ENCODE peak calls at places on chromosomes 6 and 20, in five cellular contexts. One of them, this sample, is unnamed.

GRCh38 chr6:71248306-71248705 is 40.3 kb upstream of the OGFRL1 start:
- DNase-seq in heart right ventricle: no peak
- DNase-seq in BE2C: no peak
- DNase-seq in left lung: no peak
- DNase-seq in AG09309: peak; percentile 10
- DNase-seq in this sample: no peak

GRCh38 chr6:118283759-118284158 is 264.3 kb upstream of the PLN start:
- DNase-seq in heart right ventricle: no peak
- DNase-seq in BE2C: peak; percentile 72
- DNase-seq in left lung: no peak
- DNase-seq in AG09309: no peak
- DNase-seq in this sample: no peak

GRCh38 chr6:52929321-52930164 is 20.0 kb upstream of the GSTA3 start:
- DNase-seq in heart right ventricle: no peak
- DNase-seq in BE2C: peak; percentile 85
- DNase-seq in left lung: peak; percentile 49
- DNase-seq in AG09309: peak; percentile 78
- DNase-seq in this sample: no peak

GRCh38 chr6:138555294-138555988 is 56.1 kb upstream of the NHSL1 start:
- DNase-seq in heart right ventricle: no peak
- DNase-seq in BE2C: no peak
- DNase-seq in left lung: no peak
- DNase-seq in AG09309: no peak
- DNase-seq in this sample: no peak

GRCh38 chr20:2365091-2365490 is 15.6 kb upstream of the TGM6 start:
- DNase-seq in heart right ventricle: no peak
- DNase-seq in BE2C: no peak
- DNase-seq in left lung: no peak
- DNase-seq in AG09309: no peak
- DNase-seq in this sample: no peak

GRCh38 chr6:44223471-44224153 is at the start of gene SLC29A1:
- DNase-seq in heart right ventricle: peak; percentile 85
- DNase-seq in BE2C: peak; percentile 92
- DNase-seq in left lung: peak; percentile 85
- DNase-seq in AG09309: no peak
- DNase-seq in this sample: peak; percentile 72

GRCh38 chr6:93040375-93040774 is 379.0 kb downstream of the EPHA7 start:
- DNase-seq in heart right ventricle: no peak
- DNase-seq in BE2C: no peak
- DNase-seq in left lung: no peak
- DNase-seq in AG09309: no peak
- DNase-seq in this sample: no peak

GRCh38 chr6:33095681-33096080 is 19.9 kb downstream of the HLA-DPB1 start:
- DNase-seq in heart right ventricle: no peak
- DNase-seq in BE2C: no peak
- DNase-seq in left lung: no peak
- DNase-seq in AG09309: no peak
- DNase-seq in this sample: no peak

GRCh38 chr20:475463-476357 is 13.4 kb upstream of the TBC1D20 start:
- DNase-seq in heart right ventricle: no peak
- DNase-seq in BE2C: no peak
- DNase-seq in left lung: no peak
- DNase-seq in AG09309: no peak
- DNase-seq in this sample: no peak

GRCh38 chr6:77298298-77298697 is 165.0 kb downstream of the HTR1B start:
- DNase-seq in heart right ventricle: no peak
- DNase-seq in BE2C: no peak
- DNase-seq in left lung: no peak
- DNase-seq in AG09309: no peak
- DNase-seq in this sample: no peak

GRCh38 chr6:159929819-159930218 is 39.0 kb downstream of the MAS1 start:
- DNase-seq in heart right ventricle: no peak
- DNase-seq in BE2C: peak; percentile 53
- DNase-seq in left lung: no peak
- DNase-seq in AG09309: no peak
- DNase-seq in this sample: no peak

GRCh38 chr20:35561268-35561667 is 19.4 kb downstream of the ERGIC3 start:
- DNase-seq in heart right ventricle: no peak
- DNase-seq in BE2C: peak; percentile 70
- DNase-seq in left lung: no peak
- DNase-seq in AG09309: peak; percentile 1
- DNase-seq in this sample: no peak

GRCh38 chr20:22684072-22684762 is 99.8 kb upstream of the FOXA2 start:
- DNase-seq in heart right ventricle: peak; percentile 48
- DNase-seq in BE2C: peak; percentile 43
- DNase-seq in left lung: no peak
- DNase-seq in AG09309: peak; percentile 38
- DNase-seq in this sample: no peak

GRCh38 chr6:452301-453067 is 60.9 kb downstream of the IRF4 start:
- DNase-seq in heart right ventricle: no peak
- DNase-seq in BE2C: no peak
- DNase-seq in left lung: no peak
- DNase-seq in AG09309: no peak
- DNase-seq in this sample: no peak

GRCh38 chr6:157941101-157941863 is 40.4 kb upstream of the SYNJ2 start:
- DNase-seq in heart right ventricle: no peak
- DNase-seq in BE2C: no peak
- DNase-seq in left lung: no peak
- DNase-seq in AG09309: no peak
- DNase-seq in this sample: no peak

GRCh38 chr6:30778001-30778400 is 33.7 kb upstream of the IER3 start:
- DNase-seq in heart right ventricle: no peak
- DNase-seq in BE2C: no peak
- DNase-seq in left lung: no peak
- DNase-seq in AG09309: no peak
- DNase-seq in this sample: no peak

GRCh38 chr6:118042855-118043254 is 135.8 kb downstream of the SLC35F1 start:
- DNase-seq in heart right ventricle: no peak
- DNase-seq in BE2C: no peak
- DNase-seq in left lung: no peak
- DNase-seq in AG09309: no peak
- DNase-seq in this sample: no peak

GRCh38 chr6:143596857-143597256 is 80.9 kb upstream of the PHACTR2 start:
- DNase-seq in heart right ventricle: peak; percentile 48
- DNase-seq in BE2C: no peak
- DNase-seq in left lung: no peak
- DNase-seq in AG09309: no peak
- DNase-seq in this sample: no peak

GRCh38 chr20:1266167-1266973 is at the start of gene SNPH:
- DNase-seq in heart right ventricle: peak; percentile 81
- DNase-seq in BE2C: peak; percentile 25
- DNase-seq in left lung: peak; percentile 74
- DNase-seq in AG09309: no peak
- DNase-seq in this sample: peak; percentile 38

GRCh38 chr6:112237066-112237465 is 17.3 kb downstream of the LAMA4 start:
- DNase-seq in heart right ventricle: no peak
- DNase-seq in BE2C: no peak
- DNase-seq in left lung: no peak
- DNase-seq in AG09309: no peak
- DNase-seq in this sample: no peak

GRCh38 chr20:30811896-30812671 is 445.4 kb upstream of the DEFB115 start:
- DNase-seq in heart right ventricle: peak; percentile 24
- DNase-seq in BE2C: no peak
- DNase-seq in left lung: peak; percentile 63
- DNase-seq in AG09309: no peak
- DNase-seq in this sample: no peak

GRCh38 chr6:42509765-42510164 is 54.1 kb upstream of the UBR2 start:
- DNase-seq in heart right ventricle: no peak
- DNase-seq in BE2C: no peak
- DNase-seq in left lung: no peak
- DNase-seq in AG09309: no peak
- DNase-seq in this sample: no peak

GRCh38 chr20:45235995-45236394 is 14.8 kb downstream of the SEMG2 start:
- DNase-seq in heart right ventricle: no peak
- DNase-seq in BE2C: no peak
- DNase-seq in left lung: peak; percentile 56
- DNase-seq in AG09309: no peak
- DNase-seq in this sample: no peak
- TF ChIP-seq CTCF in heart right ventricle: no peak
- TF ChIP-seq CTCF in BE2C: peak; percentile 51
- TF ChIP-seq CTCF in left lung: peak; percentile 34
- TF ChIP-seq CTCF in AG09309: peak; percentile 37
- TF ChIP-seq CTCF in this sample: no peak

DNA sequence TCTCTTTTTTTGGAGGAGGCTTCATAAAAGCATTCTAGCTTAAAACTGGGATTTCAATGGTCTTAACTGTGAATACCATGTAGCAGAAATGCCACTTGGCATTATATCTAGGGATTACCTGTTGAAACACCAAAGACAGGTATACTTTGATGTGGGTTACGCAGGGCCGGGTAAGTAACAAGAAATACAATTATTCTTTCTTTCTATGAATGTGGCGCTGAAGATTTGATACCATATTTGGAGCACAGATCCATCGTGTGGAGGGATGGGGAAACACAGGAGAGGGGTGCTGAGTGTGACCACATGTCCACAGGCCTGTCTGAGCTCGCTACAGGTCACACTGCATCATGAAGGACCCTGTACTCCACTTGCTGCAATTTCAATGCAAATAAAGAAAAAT is 257.8 kb downstream of the GMPR start:
- DNase-seq in heart right ventricle: no peak
- DNase-seq in BE2C: no peak
- DNase-seq in left lung: no peak
- DNase-seq in AG09309: no peak
- DNase-seq in this sample: no peak
- TF ChIP-seq CTCF in heart right ventricle: no peak
- TF ChIP-seq CTCF in BE2C: peak; percentile 15
- TF ChIP-seq CTCF in left lung: no peak
- TF ChIP-seq CTCF in AG09309: no peak
- TF ChIP-seq CTCF in this sample: no peak

DNA sequence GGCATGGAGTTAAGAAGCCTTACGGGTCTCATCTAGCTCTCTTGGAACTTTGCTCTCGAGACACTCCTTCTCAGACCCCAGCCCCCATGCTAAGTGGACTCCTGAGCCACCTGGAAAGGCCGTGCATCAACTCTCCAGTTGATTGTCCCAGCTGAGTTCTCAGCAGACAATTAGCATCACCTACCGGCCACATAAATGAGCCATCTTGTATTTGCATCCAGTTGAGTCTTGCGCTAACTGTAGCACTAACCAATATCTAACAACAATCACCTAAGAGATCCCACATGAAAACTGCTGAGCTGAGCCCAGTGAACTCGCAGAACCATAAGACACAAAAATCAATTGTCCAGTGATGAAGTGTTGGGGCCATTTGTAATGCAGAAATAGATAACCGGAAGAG is 49.7 kb downstream of the PCNA start:
- DNase-seq in heart right ventricle: no peak
- DNase-seq in BE2C: no peak
- DNase-seq in left lung: no peak
- DNase-seq in AG09309: no peak
- DNase-seq in this sample: no peak
- TF ChIP-seq CTCF in heart right ventricle: no peak
- TF ChIP-seq CTCF in BE2C: no peak
- TF ChIP-seq CTCF in left lung: no peak
- TF ChIP-seq CTCF in AG09309: no peak
- TF ChIP-seq CTCF in this sample: no peak

GRCh38 chr20:62362991-62363919 is 3.9 kb downstream of the LAMA5 start:
- DNase-seq in heart right ventricle: peak; percentile 31
- DNase-seq in BE2C: peak; percentile 52
- DNase-seq in left lung: peak; percentile 32
- DNase-seq in AG09309: no peak
- DNase-seq in this sample: no peak
- TF ChIP-seq CTCF in heart right ventricle: no peak
- TF ChIP-seq CTCF in BE2C: peak; percentile 23
- TF ChIP-seq CTCF in left lung: no peak
- TF ChIP-seq CTCF in AG09309: no peak
- TF ChIP-seq CTCF in this sample: no peak

GRCh38 chr20:50958733-50959542 is at the start of gene MOCS3:
- DNase-seq in heart right ventricle: peak; percentile 72
- DNase-seq in BE2C: peak; percentile 86
- DNase-seq in left lung: peak; percentile 86
- DNase-seq in AG09309: peak; percentile 78
- DNase-seq in this sample: peak; percentile 76
- TF ChIP-seq CTCF in heart right ventricle: no peak
- TF ChIP-seq CTCF in BE2C: no peak
- TF ChIP-seq CTCF in left lung: no peak
- TF ChIP-seq CTCF in AG09309: no peak
- TF ChIP-seq CTCF in this sample: no peak

This sample was measured in natural killer cell.